ENCODE peak calls at places on chromosomes 6 and 20, in ten cellular contexts. F, Q, Y, D, G, N, H, Z, L and I are unnamed samples.

GRCh38 chr6:150251566-150252186 is 108.8 kb downstream of the PPP1R14C start:
- DNase-seq in F (peak; percentile 69), Q (no peak), Y (no peak), D (no peak), G (no peak), N (no peak), H (no peak), Z (no peak), L (no peak), I (no peak)

GRCh38 chr6:79646006-79646405 is 14.9 kb downstream of the SH3BGRL2 start:
- DNase-seq in F (no peak), Q (no peak), Y (no peak), D (peak; percentile 49), G (peak; percentile 72), N (no peak), H (no peak), Z (no peak), L (no peak), I (no peak)

GRCh38 chr20:843908-844307 is 10.4 kb downstream of the FAM110A start:
- DNase-seq in F (no peak), Q (no peak), Y (no peak), D (no peak), G (no peak), N (no peak), H (no peak), Z (no peak), L (no peak), I (no peak)

GRCh38 chr6:21753571-21754108 is 160.1 kb downstream of the SOX4 start:
- DNase-seq in F (no peak), Q (no peak), Y (no peak), D (no peak), G (no peak), N (peak; percentile 70), H (no peak), Z (no peak), L (no peak), I (no peak)

GRCh38 chr6:149964243-149965190 is 774 bp downstream of the ULBP1 start:
- DNase-seq in F (no peak), Q (no peak), Y (no peak), D (peak; percentile 31), G (peak; percentile 75), N (peak; percentile 83), H (no peak), Z (no peak), L (no peak), I (no peak)

GRCh38 chr20:53133134-53133533 is 161.0 kb downstream of the TSHZ2 start:
- DNase-seq in F (no peak), Q (no peak), Y (no peak), D (no peak), G (no peak), N (no peak), H (no peak), Z (no peak), L (no peak), I (no peak)

GRCh38 chr20:59827138-59828056 is 106.0 kb downstream of the SYCP2 start:
- DNase-seq in F (no peak), Q (no peak), Y (no peak), D (no peak), G (peak; percentile 36), N (peak; percentile 66), H (no peak), Z (no peak), L (no peak), I (no peak)

GRCh38 chr20:52049001-52049731 is 142.4 kb downstream of the ZFP64 start:
- DNase-seq in F (no peak), Q (no peak), Y (no peak), D (no peak), G (peak; percentile 85), N (peak; percentile 82), H (no peak), Z (no peak), L (no peak), I (no peak)

GRCh38 chr20:13125486-13125885 is 95.6 kb upstream of the ISM1 start:
- DNase-seq in F (no peak), Q (no peak), Y (no peak), D (no peak), G (no peak), N (no peak), H (no peak), Z (no peak), L (no peak), I (no peak)

GRCh38 chr6:142399739-142400138 is 97.9 kb downstream of the ADGRG6 start:
- DNase-seq in F (no peak), Q (no peak), Y (no peak), D (no peak), G (no peak), N (no peak), H (no peak), Z (no peak), L (no peak), I (no peak)

GRCh38 chr6:5851261-5851757 is 155.4 kb downstream of the NRN1 start:
- DNase-seq in F (no peak), Q (peak; percentile 35), Y (no peak), D (peak; percentile 64), G (peak; percentile 93), N (no peak), H (peak; percentile 57), Z (no peak), L (no peak), I (peak; percentile 59)

DNA sequence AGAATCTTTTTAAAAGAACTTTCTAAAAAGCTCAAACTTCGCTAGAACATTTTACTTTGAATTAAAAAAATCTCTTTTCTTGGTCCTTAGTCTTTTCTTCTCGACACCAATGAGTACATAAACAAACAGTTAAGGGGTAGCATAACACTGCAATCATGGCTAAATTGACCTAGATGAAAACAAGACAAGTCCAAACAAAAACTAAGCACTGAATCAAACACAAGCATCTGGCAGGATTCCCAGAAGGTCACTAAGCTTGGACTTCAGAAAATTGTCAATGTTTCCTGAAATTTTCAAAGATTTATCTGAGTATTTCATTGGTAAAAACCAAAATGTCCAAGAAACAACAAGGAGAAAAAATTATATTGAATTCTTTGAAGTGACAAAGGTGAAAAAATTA is 5.0 kb downstream of the COL21A1 start:
- DNase-seq in F (no peak), Q (no peak), Y (no peak), D (no peak), G (no peak), N (no peak), H (no peak), Z (no peak), L (no peak), I (no peak)
- H3K27ac ChIP-seq in F (no peak overlapping the region), Q (peak overlapping the region; percentile 2), Y (no peak overlapping the region), D (no peak overlapping the region), G (no peak overlapping the region), N (no peak overlapping the region), H (no peak overlapping the region), Z (no peak overlapping the region), L (no peak overlapping the region), I (no peak overlapping the region)

DNA sequence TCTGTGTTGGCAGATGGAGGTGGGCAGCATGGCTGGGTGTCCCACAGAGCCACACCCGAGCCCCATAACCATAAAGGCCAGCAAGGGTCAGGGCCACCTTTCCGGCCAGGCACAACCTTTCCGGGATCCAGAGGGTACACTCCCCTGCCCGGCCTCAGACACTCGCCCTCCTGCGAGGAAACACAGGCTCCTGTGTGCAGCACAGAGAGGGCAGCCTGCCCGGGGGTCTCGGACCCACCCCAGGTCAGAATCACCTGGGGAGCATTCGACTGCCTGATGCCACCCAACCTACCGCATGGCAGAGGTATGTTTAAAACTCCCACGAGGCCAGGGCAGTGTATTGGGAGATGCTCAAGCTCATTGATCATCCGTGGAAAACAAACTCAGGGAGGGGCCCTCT is 260.3 kb downstream of the TAF4 start:
- DNase-seq in F (no peak), Q (peak; percentile 6), Y (no peak), D (no peak), G (no peak), N (peak; percentile 73), H (no peak), Z (no peak), L (no peak), I (peak; percentile 30)
- H3K4me1 ChIP-seq in F (no peaks in the 10 kb centered on the region), Q (peaks cover 5% of the 10 kb centered on the region), Y (no peaks in the 10 kb centered on the region), D (no peaks in the 10 kb centered on the region), G (no peaks in the 10 kb centered on the region), N (no peaks in the 10 kb centered on the region), H (no peaks in the 10 kb centered on the region), Z (no peaks in the 10 kb centered on the region), L (peaks cover 20% of the 10 kb centered on the region), I (no peaks in the 10 kb centered on the region)

GRCh38 chr20:15847415-15847814 is 725.8 kb downstream of the KIF16B start:
- DNase-seq in F (no peak), Q (no peak), Y (no peak), D (no peak), G (no peak), N (no peak), H (no peak), Z (no peak), L (no peak), I (no peak)

GRCh38 chr20:15846446-15846845 is 726.8 kb downstream of the KIF16B start:
- DNase-seq in F (no peak), Q (no peak), Y (no peak), D (no peak), G (no peak), N (no peak), H (no peak), Z (no peak), L (no peak), I (no peak)

GRCh38 chr20:15838466-15838865 is 734.8 kb downstream of the KIF16B start:
- DNase-seq in F (no peak), Q (no peak), Y (no peak), D (no peak), G (no peak), N (no peak), H (no peak), Z (no peak), L (no peak), I (no peak)

GRCh38 chr20:15848126-15848525 is 725.1 kb downstream of the KIF16B start:
- DNase-seq in F (no peak), Q (no peak), Y (no peak), D (no peak), G (no peak), N (no peak), H (no peak), Z (no peak), L (no peak), I (no peak)

GRCh38 chr20:15842872-15843271 is 730.4 kb downstream of the KIF16B start:
- DNase-seq in F (no peak), Q (no peak), Y (no peak), D (no peak), G (no peak), N (no peak), H (no peak), Z (no peak), L (no peak), I (no peak)
- H3K9me3 ChIP-seq in F (no peaks in the 10 kb centered on the region), Q (no peaks in the 10 kb centered on the region), Y (no peaks in the 10 kb centered on the region), D (no peaks in the 10 kb centered on the region), G (no peaks in the 10 kb centered on the region), N (no peaks in the 10 kb centered on the region), H (no peaks in the 10 kb centered on the region), Z (no peaks in the 10 kb centered on the region), L (no peaks in the 10 kb centered on the region), I (no peaks in the 10 kb centered on the region)

DNA sequence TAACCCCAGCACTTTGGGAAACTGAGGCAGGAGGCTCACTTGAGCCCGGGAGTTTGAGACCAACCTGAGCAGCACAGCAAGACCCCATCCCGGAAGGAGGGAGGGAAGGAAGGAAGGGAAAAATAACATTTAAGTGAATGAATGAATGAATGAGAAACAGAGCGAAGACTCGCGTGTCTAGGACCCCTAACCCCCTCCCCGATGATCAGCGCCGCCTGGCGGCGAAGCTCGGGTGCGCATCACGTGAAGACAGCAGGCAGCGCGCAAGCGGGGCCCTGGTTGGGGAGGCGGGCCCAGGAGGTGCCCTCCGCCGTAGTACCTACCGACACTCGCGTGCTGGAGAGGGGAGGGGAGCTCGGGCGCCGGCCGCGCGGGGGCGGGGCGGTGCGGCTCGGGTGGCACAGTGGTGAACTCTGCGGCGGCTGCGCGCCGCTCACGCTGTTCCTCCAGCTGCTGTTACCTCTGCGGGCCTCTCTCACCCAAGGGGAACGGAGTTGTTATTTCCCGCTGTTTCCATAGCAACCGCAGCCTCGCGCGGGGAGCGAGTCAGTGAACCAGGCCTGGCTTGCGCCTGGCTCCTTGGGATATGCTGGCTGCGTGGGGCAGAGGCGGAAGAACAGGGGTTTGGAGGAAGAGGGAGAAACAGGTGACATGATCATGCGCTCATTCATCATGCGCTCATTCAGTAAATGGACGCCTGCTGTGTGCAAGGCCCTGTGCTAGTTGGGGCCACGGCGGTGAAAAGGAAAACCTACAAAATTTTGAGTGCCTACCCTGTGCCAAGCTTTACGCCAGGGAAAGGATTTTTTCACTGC is 2.0 kb upstream of the DCDC2 start:
- DNase-seq in F (peak; percentile 82), Q (peak; percentile 33), Y (no peak), D (peak; percentile 74), G (peak; percentile 97), N (peak; percentile 85), H (peak; percentile 50), Z (peak; percentile 95), L (peak; percentile 41), I (peak; percentile 66)
- H3K27ac ChIP-seq in F (peak overlapping the region; percentile 16), Q (no peak overlapping the region), Y (no peak overlapping the region), D (peak overlapping the region; percentile 42), G (peak overlapping the region; percentile 38), N (peak overlapping the region; percentile 0), H (no peak overlapping the region), Z (peak overlapping the region; percentile 91), L (peak overlapping the region; percentile 22), I (no peak overlapping the region)